ENCODE peak calls at places on chromosomes 2 and 18, in six cellular contexts. H, Z, B, U, T and L are unnamed samples.

GRCh38 chr2:33238111-33238510 is 238.3 kb upstream of the RASGRP3 start:
- DNase-seq in H (peak), T (no peak), Z (no peak), U (no peak), B (no peak), L (peak)

GRCh38 chr18:45764000-45764686 is 40.2 kb downstream of the SLC14A1 start:
- DNase-seq in H (peak), Z (no peak), T (no peak), B (no peak), U (no peak), L (no peak)

GRCh38 chr18:63291278-63291677 is 28.3 kb downstream of the BCL2 start:
- DNase-seq in U (no peak), Z (no peak), T (no peak), B (no peak), H (no peak), L (no peak)

GRCh38 chr2:50049237-50049636 is 894.9 kb upstream of the FSHR start:
- DNase-seq in B (no peak), H (no peak), U (no peak), T (no peak), Z (no peak), L (no peak)

GRCh38 chr2:1497122-1497611 is 83.9 kb downstream of the TPO start:
- DNase-seq in H (no peak), Z (no peak), B (no peak), T (no peak), U (peak), L (no peak)

GRCh38 chr18:55322176-55322735 is 265.7 kb downstream of the TCF4 start:
- DNase-seq in U (peak), Z (peak), H (peak), T (no peak), B (peak), L (peak)

GRCh38 chr2:191899442-191899841 is 52.6 kb upstream of the CAVIN2 start:
- DNase-seq in Z (no peak), T (no peak), H (peak), U (no peak), B (no peak), L (peak)

GRCh38 chr2:65372619-65373018 is 59.8 kb downstream of the SPRED2 start:
- DNase-seq in B (no peak), T (no peak), Z (no peak), H (no peak), U (no peak), L (no peak)

GRCh38 chr2:237875234-237876055 is 16.0 kb downstream of the RAMP1 start:
- DNase-seq in B (no peak), U (peak), Z (no peak), T (no peak), H (no peak), L (no peak)

GRCh38 chr2:236041616-236042015 is 126.6 kb downstream of the GBX2 start:
- DNase-seq in T (no peak), Z (no peak), H (no peak), U (no peak), B (no peak), L (no peak)

GRCh38 chr2:83081835-83082522 is 1377.1 kb downstream of the SUCLG1 start:
- DNase-seq in B (peak), Z (no peak), T (no peak), H (peak), U (no peak), L (peak)

GRCh38 chr18:61606068-61606660 is 272.9 kb downstream of the CDH20 start:
- DNase-seq in B (no peak), Z (no peak), U (no peak), H (no peak), T (no peak), L (peak)

GRCh38 chr18:9137168-9138066 is 836 bp downstream of the ANKRD12 start:
- DNase-seq in U (peak), T (peak), H (peak), B (peak), Z (no peak), L (peak)

GRCh38 chr2:71530246-71530986 is 77.1 kb downstream of the DYSF start:
- DNase-seq in Z (no peak), U (no peak), B (no peak), T (no peak), H (peak), L (peak)

GRCh38 chr2:33160217-33160616 is 213.5 kb downstream of the LTBP1 start:
- DNase-seq in H (no peak), B (no peak), T (no peak), Z (no peak), U (no peak), L (no peak)

GRCh38 chr18:42614619-42615293 is 500.7 kb downstream of the RIT2 start:
- DNase-seq in B (no peak), U (no peak), T (no peak), Z (no peak), H (no peak), L (no peak)

GRCh38 chr2:160918909-160919503 is 241.2 kb upstream of the TANK start:
- DNase-seq in B (peak), T (peak), Z (no peak), U (peak), H (peak), L (peak)

GRCh38 chr2:145123606-145124005 is 603.7 kb upstream of the ZEB2 start:
- DNase-seq in U (no peak), T (no peak), Z (no peak), H (peak), B (peak), L (peak)

GRCh38 chr2:42792583-42793313 is at the start of gene HAAO:
- DNase-seq in H (no peak), B (peak), Z (no peak), U (peak), T (no peak), L (no peak)

DNA sequence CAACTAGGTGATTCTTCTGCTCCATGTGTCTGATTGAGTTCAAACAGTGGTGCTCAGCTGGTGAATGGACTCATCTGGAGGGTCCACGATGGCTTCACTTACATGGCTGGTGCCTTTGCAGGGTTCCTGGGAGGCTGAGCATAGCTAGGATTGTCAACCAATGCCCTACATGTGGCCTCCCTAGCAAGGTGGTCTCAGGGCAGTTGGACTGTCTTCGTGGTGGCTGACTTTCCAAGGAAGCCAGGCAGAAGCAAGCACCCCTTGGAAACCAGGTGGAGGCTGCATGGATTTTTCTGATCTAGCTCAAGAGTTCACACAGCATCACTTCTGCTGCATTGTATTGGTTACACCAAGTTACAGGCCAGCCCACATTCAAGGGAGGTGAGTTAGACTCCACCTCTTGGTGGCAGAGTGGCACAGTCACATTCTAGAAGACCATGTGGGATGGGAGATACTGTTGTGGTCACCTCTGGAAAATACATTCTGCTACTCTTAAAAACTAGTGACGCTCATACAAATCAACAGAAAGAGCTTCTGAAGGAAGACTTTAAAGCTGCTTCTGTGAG is 6.9 kb downstream of the IL1R2 start:
- DNase-seq in H (no peak), U (no peak), T (no peak), B (peak), Z (no peak), L (no peak)
- TF ChIP-seq CTCF in H (no peak), U (no peak), T (no peak), B (no peak), Z (no peak), L (no peak)

GRCh38 chr2:224175538-224175937 is 136.5 kb upstream of the SERPINE2 start:
- DNase-seq in Z (no peak), H (no peak), B (no peak), T (no peak), U (no peak), L (no peak)
- TF ChIP-seq CTCF in Z (no peak), H (no peak), B (no peak), T (no peak), U (no peak), L (no peak)

GRCh38 chr2:62704654-62705006 is 883 bp upstream of the EHBP1 start:
- DNase-seq in T (no peak), U (no peak), B (no peak), Z (no peak), H (no peak), L (no peak)

GRCh38 chr2:62706721-62707516 is 1.4 kb downstream of the EHBP1 start:
- DNase-seq in U (no peak), Z (no peak), B (peak), T (no peak), H (no peak), L (no peak)

GRCh38 chr2:62705007-62705829 is at the start of gene EHBP1:
- DNase-seq in U (peak), Z (peak), H (peak), B (peak), T (peak), L (peak)

GRCh38 chr2:62708751-62709150 is 3.2 kb downstream of the EHBP1 start:
- DNase-seq in T (no peak), H (no peak), Z (no peak), U (no peak), B (no peak), L (no peak)

DNA sequence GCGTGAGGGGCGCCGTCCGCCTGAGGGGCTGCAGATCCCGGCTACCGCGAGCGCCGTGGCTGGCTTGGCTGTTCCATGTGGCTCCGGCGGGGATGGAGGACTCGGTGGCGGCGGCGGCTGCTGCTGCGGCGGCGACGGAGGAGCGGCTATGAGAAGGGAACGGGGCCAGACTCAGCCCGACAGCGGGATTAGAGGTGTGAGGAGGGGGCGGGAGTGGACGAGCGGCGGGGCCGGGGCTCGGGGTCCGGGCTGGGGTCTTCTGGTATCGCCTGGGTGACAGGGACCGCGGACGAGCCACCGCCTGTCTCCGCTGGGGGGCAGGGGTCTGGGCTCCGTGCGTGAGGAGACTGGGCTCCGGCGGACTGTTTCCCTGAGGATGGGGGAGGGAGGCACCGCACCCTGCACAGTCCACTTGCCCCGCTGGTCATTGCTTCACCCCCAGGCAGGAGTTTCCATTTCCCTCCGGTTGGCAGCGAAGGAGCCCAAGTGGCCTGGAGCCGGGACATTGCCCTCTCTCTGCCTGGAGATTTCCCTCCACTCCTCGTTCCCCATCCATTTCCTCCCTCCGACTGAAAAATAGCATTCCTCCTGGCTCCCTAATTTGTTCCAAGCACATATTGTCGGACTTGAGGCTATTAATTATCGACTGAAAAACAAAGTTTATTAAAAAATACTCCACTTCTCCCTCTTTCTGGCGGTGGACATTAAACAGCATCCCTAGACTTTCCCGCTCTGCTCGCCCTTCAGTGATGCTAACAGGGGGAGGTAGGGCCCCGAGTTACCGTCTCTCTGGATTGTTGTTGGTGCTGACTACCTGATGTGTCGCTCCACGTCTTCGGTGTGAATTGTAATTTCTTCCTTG is 577 bp downstream of the EHBP1 start:
- DNase-seq in H (peak), B (peak), U (no peak), Z (peak), T (peak), L (peak)
- TF ChIP-seq CTCF in H (peak), B (no peak), U (peak), Z (peak), T (peak), L (peak)

GRCh38 chr2:133412637-133413164 is 155.6 kb downstream of the NCKAP5 start:
- DNase-seq in B (no peak), U (no peak), T (no peak), H (no peak), Z (no peak), L (no peak)

GRCh38 chr2:133413863-133414262 is 154.4 kb downstream of the NCKAP5 start:
- DNase-seq in B (no peak), Z (no peak), H (no peak), U (no peak), T (no peak), L (no peak)

GRCh38 chr2:133414486-133415209 is 153.6 kb downstream of the NCKAP5 start:
- DNase-seq in T (no peak), B (peak), U (no peak), H (peak), Z (no peak), L (no peak)

GRCh38 chr2:133415210-133415876 is 152.9 kb downstream of the NCKAP5 start:
- DNase-seq in H (no peak), U (no peak), Z (no peak), T (no peak), B (no peak), L (no peak)

GRCh38 chr2:133411857-133412256 is 156.4 kb downstream of the NCKAP5 start:
- DNase-seq in T (no peak), Z (no peak), B (no peak), H (no peak), U (no peak), L (no peak)
- TF ChIP-seq CTCF in T (no peak), Z (no peak), B (no peak), H (no peak), U (no peak), L (no peak)

GRCh38 chr2:26581991-26582842 is 58.9 kb downstream of the CIB4 start:
- DNase-seq in H (no peak), B (no peak), Z (no peak), T (no peak), U (peak), L (no peak)
- TF ChIP-seq CTCF in H (no peak), B (no peak), Z (no peak), T (no peak), U (no peak), L (no peak)

DNA sequence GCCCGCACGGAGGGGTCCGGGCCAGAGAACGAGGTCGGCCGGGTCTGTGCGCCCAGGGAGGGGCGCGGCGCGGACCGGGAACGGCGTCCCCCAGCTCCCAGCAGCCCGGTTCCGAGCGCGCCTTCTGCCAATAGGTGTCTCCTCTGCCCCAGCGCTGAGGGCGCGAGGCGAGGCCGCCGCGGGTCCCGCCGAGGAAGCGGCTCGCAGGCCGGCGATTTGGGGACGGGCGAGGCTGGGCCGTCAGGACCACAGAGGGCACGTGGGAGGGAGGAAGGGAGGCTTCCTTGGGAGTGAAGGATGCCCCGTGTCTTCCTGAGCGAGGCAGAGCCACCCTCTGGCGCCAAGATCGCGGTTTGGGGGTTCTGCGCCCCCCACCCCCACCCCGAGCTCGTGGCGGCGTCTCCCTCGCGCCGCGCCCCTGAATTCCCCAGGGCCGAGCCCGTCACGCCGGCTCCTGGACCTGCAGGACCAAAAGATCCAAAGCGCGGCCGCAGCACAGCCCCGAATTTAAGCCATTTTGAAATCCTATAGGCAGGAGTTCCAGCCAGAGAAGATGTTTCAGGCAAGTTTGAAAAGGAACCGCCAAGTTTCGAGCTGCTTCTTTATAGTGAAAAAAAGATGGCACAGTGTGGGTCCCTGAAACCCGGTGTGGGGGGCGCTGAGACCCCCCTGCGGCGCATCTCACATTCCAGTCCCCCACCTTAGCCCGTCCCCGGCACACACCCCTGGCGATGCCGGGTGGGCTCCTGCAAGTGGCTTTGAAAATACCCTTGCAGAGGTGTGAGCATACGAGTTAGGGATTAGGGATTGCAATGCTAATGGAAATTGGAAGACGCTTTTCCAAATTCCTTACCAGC is 929 bp downstream of the NFATC1 start:
- DNase-seq in U (peak), B (peak), Z (no peak), H (peak), T (no peak), L (no peak)
- TF ChIP-seq CTCF in U (peak), B (no peak), Z (no peak), H (peak), T (peak), L (no peak)

GRCh38 chr2:170926743-170927297 is 2.2 kb upstream of the GORASP2 start:
- DNase-seq in Z (no peak), T (no peak), H (no peak), B (no peak), U (no peak), L (no peak)

GRCh38 chr2:170922683-170923494 is 6.2 kb upstream of the GORASP2 start:
- DNase-seq in H (no peak), T (no peak), Z (no peak), U (no peak), B (no peak), L (no peak)

GRCh38 chr2:170925923-170926322 is 3.1 kb upstream of the GORASP2 start:
- DNase-seq in Z (no peak), T (no peak), U (no peak), B (no peak), H (no peak), L (no peak)

GRCh38 chr2:170924969-170925368 is 4.1 kb upstream of the GORASP2 start:
- DNase-seq in Z (no peak), U (no peak), T (no peak), B (no peak), H (no peak), L (no peak)

GRCh38 chr2:170923799-170924198 is 5.3 kb upstream of the GORASP2 start:
- DNase-seq in B (no peak), H (no peak), U (no peak), T (no peak), Z (no peak), L (no peak)
- TF ChIP-seq CTCF in B (no peak), H (no peak), U (no peak), T (no peak), Z (no peak), L (no peak)

GRCh38 chr18:48828713-48829442 is 121.9 kb downstream of the SMAD7 start:
- DNase-seq in T (no peak), U (peak), H (no peak), Z (no peak), B (no peak), L (no peak)
- TF ChIP-seq CTCF in T (no peak), U (no peak), H (no peak), Z (peak), B (no peak), L (no peak)